ENCODE peak calls at places on chromosome 15, in ten cellular contexts. P is progenitor cell of endocrine pancreas, Z is cardiac muscle cell, N is testis, B is HCT116, K is GM10248, L is neural progenitor cell, U is AG04450, A is foreskin fibroblast, C is esophagus muscularis mucosa. E is an unnamed sample.

GRCh38 chr15:73052679-73053397 is 575 bp downstream of the NEO1 start:
- DNase-seq in Z (peak), C (no peak), A (no peak), U (no peak), B (peak), K (peak), P (peak), N (peak), L (peak), E (peak)

GRCh38 chr15:43550527-43551363 is 33.3 kb downstream of the MAP1A start:
- DNase-seq in B (no peak), L (no peak), C (no peak), K (no peak), U (no peak), P (no peak), A (peak), N (no peak), Z (no peak), E (no peak)

GRCh38 chr15:72784233-72784876 is 797 bp upstream of the ADPGK start:
- DNase-seq in A (peak), K (peak), N (peak), C (no peak), P (no peak), U (peak), B (peak), Z (peak), L (peak), E (peak)

GRCh38 chr15:87349181-87349580 is 907.4 kb downstream of the NTRK3 start:
- DNase-seq in Z (no peak), L (no peak), N (no peak), U (no peak), A (peak), B (no peak), K (no peak), P (no peak), C (no peak), E (no peak)

GRCh38 chr15:96019114-96019513 is 311.4 kb upstream of the NR2F2 start:
- DNase-seq in U (no peak), A (no peak), B (no peak), P (no peak), N (no peak), K (no peak), Z (no peak), L (no peak), C (no peak), E (no peak)

GRCh38 chr15:38196116-38196515 is 56.5 kb upstream of the SPRED1 start:
- DNase-seq in U (no peak), L (no peak), N (no peak), B (no peak), A (no peak), K (no peak), Z (no peak), P (no peak), C (no peak), E (no peak)

GRCh38 chr15:22902046-22902445 is 63.6 kb downstream of the NIPA2 start:
- DNase-seq in N (no peak), L (no peak), P (no peak), K (no peak), U (no peak), Z (no peak), C (no peak), A (no peak), B (no peak), E (no peak)

GRCh38 chr15:68499620-68500312 is 67.8 kb upstream of the ITGA11 start:
- DNase-seq in P (no peak), B (no peak), N (no peak), K (no peak), U (no peak), C (peak), L (no peak), A (no peak), Z (no peak), E (no peak)

GRCh38 chr15:43406808-43407207 is 35.9 kb downstream of the TUBGCP4 start:
- DNase-seq in A (no peak), P (no peak), U (no peak), L (no peak), N (no peak), B (no peak), K (no peak), Z (no peak), C (no peak), E (no peak)

GRCh38 chr15:74889882-74890768 is at the start of gene MPI:
- DNase-seq in L (peak), B (peak), N (peak), U (peak), A (peak), Z (peak), K (peak), C (peak), P (peak), E (peak)

GRCh38 chr15:60272623-60273022 is 125.2 kb downstream of the ANXA2 start:
- DNase-seq in C (no peak), N (no peak), P (no peak), B (no peak), L (no peak), U (no peak), K (no peak), A (no peak), Z (no peak), E (no peak)

GRCh38 chr15:68584704-68585573 is 6.1 kb downstream of the CORO2B start:
- DNase-seq in C (no peak), K (no peak), Z (no peak), L (no peak), N (no peak), P (no peak), B (no peak), U (no peak), A (no peak), E (no peak)

GRCh38 chr15:48373855-48374421 is 42.7 kb downstream of the DUT start:
- DNase-seq in Z (no peak), N (no peak), L (no peak), B (no peak), P (no peak), K (no peak), C (no peak), A (no peak), U (no peak), E (peak)

GRCh38 chr15:87502173-87502572 is 754.4 kb downstream of the NTRK3 start:
- DNase-seq in A (no peak), L (no peak), P (no peak), B (no peak), Z (no peak), C (no peak), N (no peak), U (no peak), K (no peak), E (no peak)

DNA sequence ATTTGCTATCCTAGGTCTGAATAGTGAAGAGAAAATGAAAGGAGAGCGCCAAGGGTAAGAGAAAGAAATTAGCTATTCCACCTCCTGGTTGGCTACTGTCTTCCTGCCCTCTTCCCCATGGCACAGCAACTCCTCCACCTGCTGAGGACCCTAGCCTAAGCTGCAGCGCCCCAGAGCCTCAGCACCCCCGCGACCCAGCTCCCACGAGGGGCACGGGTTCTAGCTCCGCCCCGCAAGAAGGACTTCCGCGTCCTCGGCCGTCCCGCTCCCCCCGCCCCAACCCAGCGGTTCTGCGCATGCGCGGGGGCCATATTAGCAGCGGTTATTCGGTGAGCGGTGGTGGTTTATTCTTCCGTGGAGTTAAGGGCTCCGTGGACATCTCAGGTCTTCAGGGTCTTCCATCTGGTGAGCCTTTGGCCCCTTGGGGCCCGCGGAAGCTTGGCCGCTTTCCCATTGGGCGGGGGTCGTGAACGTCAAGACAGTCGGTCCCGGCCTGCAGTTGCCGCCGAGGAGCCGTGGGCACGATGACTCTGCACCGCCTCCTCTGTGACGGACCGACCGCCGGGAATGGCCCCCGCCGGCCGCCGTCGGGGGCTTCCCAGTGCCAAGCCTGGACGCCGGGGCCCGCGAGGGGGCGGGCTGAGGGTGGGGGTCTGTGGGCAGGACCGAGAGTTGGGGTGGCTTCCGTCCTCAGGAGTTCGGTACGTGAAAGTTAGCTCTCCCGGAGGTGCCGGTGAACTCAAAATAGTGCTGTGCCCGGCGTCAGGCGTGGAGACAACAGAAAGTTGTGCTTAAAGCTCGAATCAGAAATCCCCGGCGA is at the start of gene PSMA4:
- DNase-seq in B (peak), L (peak), K (peak), A (peak), N (peak), U (peak), Z (peak), P (peak), C (peak), E (peak)
- TF ChIP-seq CTCF in B (no peak), L (peak), K (no peak), A (no peak), N (no peak), U (peak), Z (peak), P (peak), C (peak), E (no peak)

GRCh38 chr15:90294601-90295269 is 29.3 kb downstream of the NGRN start:
- DNase-seq in P (no peak), A (no peak), U (no peak), B (no peak), K (no peak), L (no peak), C (no peak), Z (no peak), N (no peak), E (no peak)
- TF ChIP-seq CTCF in P (peak), A (peak), U (no peak), B (no peak), K (no peak), L (peak), C (no peak), Z (no peak), N (no peak), E (no peak)

DNA sequence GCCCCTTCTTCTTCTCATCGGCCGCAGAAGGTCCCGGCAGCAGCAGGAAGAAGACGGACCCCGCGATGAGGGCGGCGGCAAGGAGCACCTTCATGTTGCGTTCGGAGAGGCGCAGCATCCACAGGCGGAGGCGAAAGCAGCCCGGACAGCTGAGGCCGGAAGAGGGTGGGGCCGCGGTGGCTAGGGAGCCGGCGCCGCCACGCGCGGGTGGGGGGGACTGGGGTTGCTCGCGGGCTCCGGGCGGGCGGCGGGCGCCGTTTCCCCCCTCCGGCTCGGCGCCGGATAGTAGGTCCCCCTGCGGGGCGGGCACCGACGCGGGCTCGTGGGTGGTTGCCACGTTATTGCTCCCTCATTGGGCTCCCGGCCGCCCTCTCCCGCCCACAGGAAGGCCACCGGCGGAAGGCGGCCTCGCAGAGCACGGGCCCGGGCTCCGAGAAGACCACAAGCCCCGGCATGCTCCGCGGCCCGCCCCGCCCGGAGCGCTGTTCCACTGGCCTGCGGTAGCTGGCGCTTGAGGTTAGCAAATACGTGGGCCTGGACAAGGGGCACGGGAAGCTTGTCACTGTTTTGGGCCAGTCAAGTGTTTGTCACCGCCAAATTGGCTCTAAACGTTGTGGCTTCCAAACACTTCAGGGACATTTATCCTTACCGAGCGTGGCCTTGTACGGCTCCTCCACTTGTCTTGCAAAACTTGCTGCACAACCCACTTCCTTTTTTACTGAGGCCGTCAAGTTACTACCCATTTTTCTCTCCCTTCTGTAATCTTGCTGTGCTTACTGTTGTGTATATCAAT is at the start of gene PPIB:
- DNase-seq in A (peak), C (peak), K (peak), U (peak), L (peak), B (peak), N (peak), P (peak), Z (peak), E (peak)
- TF ChIP-seq CTCF in A (peak), C (peak), K (peak), U (peak), L (peak), B (peak), N (peak), P (peak), Z (peak), E (peak)

GRCh38 chr15:66685638-66686150 is 16.3 kb upstream of the SMAD6 start:
- DNase-seq in Z (no peak), U (no peak), K (no peak), B (no peak), C (no peak), A (no peak), P (no peak), N (no peak), L (no peak), E (no peak)
- TF ChIP-seq CTCF in Z (peak), U (peak), K (no peak), B (peak), C (no peak), A (peak), P (peak), N (no peak), L (peak), E (no peak)

GRCh38 chr15:63042879-63043340 is 363 bp downstream of the TPM1 start:
- DNase-seq in N (no peak), P (no peak), K (no peak), L (peak), U (no peak), B (no peak), C (no peak), Z (no peak), A (no peak), E (no peak)

GRCh38 chr15:63043391-63044076 is 987 bp downstream of the TPM1 start:
- DNase-seq in Z (no peak), L (peak), U (no peak), N (no peak), A (no peak), K (no peak), P (peak), B (no peak), C (no peak), E (peak)

GRCh38 chr15:63041402-63041977 is 1.1 kb upstream of the TPM1 start:
- DNase-seq in P (no peak), C (no peak), A (no peak), Z (peak), K (no peak), B (no peak), N (no peak), U (no peak), L (peak), E (no peak)

GRCh38 chr15:63040954-63041353 is 1.6 kb upstream of the TPM1 start:
- DNase-seq in U (no peak), A (no peak), C (no peak), B (no peak), K (no peak), N (no peak), L (no peak), Z (peak), P (no peak), E (no peak)

GRCh38 chr15:63041982-63042878 is at the start of gene TPM1:
- DNase-seq in Z (peak), A (peak), K (peak), U (peak), C (peak), N (peak), B (no peak), L (peak), P (peak), E (peak)
- TF ChIP-seq CTCF in Z (no peak), A (no peak), K (no peak), U (no peak), C (no peak), N (no peak), B (no peak), L (peak), P (peak), E (no peak)

GRCh38 chr15:19987389-19988048 is 554.1 kb downstream of the GOLGA6L6 start:
- DNase-seq in L (no peak), B (no peak), Z (no peak), U (no peak), P (no peak), C (no peak), N (peak), K (no peak), A (no peak), E (no peak)
- TF ChIP-seq CTCF in L (no peak), B (peak), Z (no peak), U (no peak), P (no peak), C (no peak), N (peak), K (no peak), A (no peak), E (no peak)

E was measured in thyroid gland.